ENCODE peak calls at places on chromosomes 12 and 14, in ten cellular contexts. V, F, T, G, D, Q, L, C, B and H are unnamed samples.

GRCh38 chr14:94412671-94413638 is 24.6 kb upstream of the SERPINA1 start:
- DNase-seq in V (no peak), F (no peak), T (no peak), G (peak; percentile 24), D (no peak), Q (no peak), L (no peak), C (no peak), B (no peak), H (no peak)

GRCh38 chr12:68561830-68562229 is 48.9 kb upstream of the RAP1B start:
- DNase-seq in V (no peak), F (no peak), T (no peak), G (no peak), D (no peak), Q (no peak), L (no peak), C (no peak), B (no peak), H (no peak)

GRCh38 chr12:130592641-130593040 is 123.5 kb downstream of the RIMBP2 start:
- DNase-seq in V (no peak), F (no peak), T (no peak), G (no peak), D (no peak), Q (no peak), L (no peak), C (no peak), B (no peak), H (no peak)

GRCh38 chr14:34365309-34365915 is 96.6 kb downstream of the SPTSSA start:
- DNase-seq in V (no peak), F (no peak), T (no peak), G (no peak), D (no peak), Q (no peak), L (no peak), C (no peak), B (no peak), H (no peak)

GRCh38 chr14:94062344-94062904 is 18.6 kb downstream of the DDX24 start:
- DNase-seq in V (no peak), F (no peak), T (no peak), G (peak; percentile 65), D (peak; percentile 65), Q (no peak), L (no peak), C (peak; percentile 75), B (no peak), H (no peak)

GRCh38 chr14:56841611-56842010 is 31.3 kb upstream of the OTX2 start:
- DNase-seq in V (no peak), F (no peak), T (no peak), G (no peak), D (no peak), Q (no peak), L (no peak), C (no peak), B (no peak), H (no peak)

GRCh38 chr12:49809369-49810158 is 18.6 kb downstream of the NCKAP5L start:
- DNase-seq in V (no peak), F (no peak), T (no peak), G (no peak), D (no peak), Q (no peak), L (no peak), C (peak; percentile 58), B (no peak), H (no peak)

GRCh38 chr12:75685826-75686225 is 174.4 kb upstream of the KRR1 start:
- DNase-seq in V (no peak), F (no peak), T (no peak), G (no peak), D (no peak), Q (no peak), L (no peak), C (no peak), B (no peak), H (no peak)

GRCh38 chr12:50642035-50642451 is 121.9 kb upstream of the ATF1 start:
- DNase-seq in V (no peak), F (no peak), T (no peak), G (peak; percentile 67), D (peak; percentile 11), Q (no peak), L (no peak), C (peak; percentile 6), B (no peak), H (no peak)

GRCh38 chr12:113954547-113954946 is 11.6 kb downstream of the RBM19 start:
- DNase-seq in V (no peak), F (no peak), T (no peak), G (no peak), D (no peak), Q (no peak), L (no peak), C (no peak), B (no peak), H (no peak)

GRCh38 chr12:115452751-115453281 is 768.8 kb upstream of the TBX3 start:
- DNase-seq in V (no peak), F (no peak), T (no peak), G (no peak), D (no peak), Q (no peak), L (no peak), C (no peak), B (no peak), H (no peak)

GRCh38 chr14:51308872-51309271 is 68.8 kb downstream of the TMX1 start:
- DNase-seq in V (no peak), F (no peak), T (no peak), G (peak; percentile 38), D (no peak), Q (no peak), L (no peak), C (no peak), B (no peak), H (no peak)

GRCh38 chr14:96117101-96117897 is 78.1 kb downstream of the C14orf132 start:
- DNase-seq in V (no peak), F (no peak), T (no peak), G (peak; percentile 27), D (no peak), Q (no peak), L (no peak), C (no peak), B (no peak), H (no peak)

GRCh38 chr14:72583316-72584272 is 310.3 kb downstream of the DPF3 start:
- DNase-seq in V (no peak), F (no peak), T (no peak), G (no peak), D (no peak), Q (no peak), L (no peak), C (no peak), B (no peak), H (peak; percentile 13)

GRCh38 chr14:105199093-105199492 is 18.0 kb upstream of the NUDT14 start:
- DNase-seq in V (no peak), F (no peak), T (no peak), G (no peak), D (peak; percentile 54), Q (no peak), L (no peak), C (no peak), B (no peak), H (no peak)

GRCh38 chr14:100137173-100137572 is 22.3 kb downstream of the DEGS2 start:
- DNase-seq in V (no peak), F (no peak), T (no peak), G (no peak), D (no peak), Q (no peak), L (no peak), C (no peak), B (no peak), H (no peak)

GRCh38 chr12:132167610-132168310 is 23.5 kb downstream of the NOC4L start:
- DNase-seq in V (no peak), F (no peak), T (no peak), G (no peak), D (no peak), Q (no peak), L (no peak), C (no peak), B (no peak), H (no peak)

GRCh38 chr12:46112364-46112763 is 122.0 kb upstream of the SCAF11 start:
- DNase-seq in V (no peak), F (no peak), T (no peak), G (no peak), D (no peak), Q (no peak), L (no peak), C (no peak), B (no peak), H (no peak)

GRCh38 chr12:128474916-128475315 is 207.9 kb downstream of the TMEM132C start:
- DNase-seq in V (no peak), F (no peak), T (no peak), G (no peak), D (no peak), Q (no peak), L (no peak), C (no peak), B (no peak), H (no peak)

GRCh38 chr14:70726651-70727375 is 82.5 kb downstream of the MAP3K9 start:
- DNase-seq in V (no peak), F (no peak), T (no peak), G (no peak), D (no peak), Q (no peak), L (no peak), C (no peak), B (no peak), H (no peak)

GRCh38 chr14:58709949-58710348 is 72.2 kb downstream of the DACT1 start:
- DNase-seq in V (no peak), F (no peak), T (no peak), G (peak; percentile 15), D (no peak), Q (no peak), L (no peak), C (no peak), B (no peak), H (no peak)

GRCh38 chr12:104420868-104421267 is 35.9 kb upstream of the CHST11 start:
- DNase-seq in V (no peak), F (no peak), T (no peak), G (no peak), D (no peak), Q (no peak), L (no peak), C (no peak), B (no peak), H (no peak)

GRCh38 chr14:64721391-64721791 is 17.2 kb downstream of the PLEKHG3 start:
- DNase-seq in V (no peak), F (no peak), T (no peak), G (peak; percentile 93), D (peak; percentile 70), Q (no peak), L (no peak), C (peak; percentile 98), B (no peak), H (no peak)

GRCh38 chr12:22625671-22626251 is 790 bp downstream of the ETNK1 start:
- DNase-seq in V (no peak), F (no peak), T (peak; percentile 22), G (peak; percentile 43), D (peak; percentile 50), Q (peak; percentile 1), L (no peak), C (peak; percentile 9), B (no peak), H (no peak)

GRCh38 chr14:96098309-96098998 is 59.3 kb downstream of the C14orf132 start:
- DNase-seq in V (no peak), F (no peak), T (no peak), G (peak; percentile 73), D (peak; percentile 69), Q (no peak), L (peak; percentile 54), C (peak; percentile 66), B (no peak), H (peak; percentile 85)

GRCh38 chr12:5171701-5172100 is 128.0 kb downstream of the KCNA5 start:
- DNase-seq in V (no peak), F (no peak), T (no peak), G (peak; percentile 75), D (peak; percentile 79), Q (no peak), L (no peak), C (peak; percentile 76), B (no peak), H (peak; percentile 26)

GRCh38 chr12:124390442-124391116 is 95.7 kb downstream of the RFLNA start:
- DNase-seq in V (no peak), F (no peak), T (no peak), G (peak; percentile 89), D (peak; percentile 88), Q (no peak), L (no peak), C (peak; percentile 77), B (no peak), H (no peak)

GRCh38 chr12:30732954-30733637 is 21.7 kb downstream of the CAPRIN2 start:
- DNase-seq in V (no peak), F (no peak), T (no peak), G (no peak), D (no peak), Q (no peak), L (no peak), C (no peak), B (no peak), H (no peak)